ENCODE peak calls at places on chromosome X, in eight cellular contexts. C is lung; K is prostate gland; X is CD4-positive, CD25-positive, alpha-beta regulatory T cell; B is H9; Q is neural progenitor cell; O is right atrium auricular region; H is effector memory CD4-positive, alpha-beta T cell. I is an unnamed sample.

GRCh38 chrX:131058136-131058868 is at the start of gene ARHGAP36:
- DNase-seq in C (no peak), K (no peak), X (no peak), B (peak; percentile 33), Q (peak; percentile 56), O (no peak), H (no peak), I (no peak)

GRCh38 chrX:153633048-153633447 is 14.0 kb upstream of the DUSP9 start:
- DNase-seq in C (no peak), K (no peak), X (no peak), B (no peak), Q (no peak), O (no peak), H (no peak), I (no peak)

GRCh38 chrX:107894038-107894437 is 68.4 kb downstream of the MID2 start:
- DNase-seq in C (no peak), K (peak; percentile 14), X (peak; percentile 3), B (no peak), Q (peak; percentile 50), O (no peak), H (no peak), I (peak; percentile 35)

GRCh38 chrX:1389181-1389992 is 2.5 kb downstream of the SLC25A6 start:
- DNase-seq in C (no peak), K (no peak), X (no peak), B (no peak), Q (no peak), O (peak; percentile 57), H (no peak), I (no peak)

GRCh38 chrX:114774691-114775090 is 190.8 kb downstream of the HTR2C start:
- DNase-seq in C (no peak), K (no peak), X (no peak), B (peak; percentile 50), Q (peak; percentile 35), O (no peak), H (no peak), I (no peak)

GRCh38 chrX:38664285-38664684 is 102.9 kb downstream of the TSPAN7 start:
- DNase-seq in C (no peak), K (no peak), X (no peak), B (no peak), Q (peak; percentile 58), O (no peak), H (no peak), I (peak; percentile 28)

GRCh38 chrX:63514575-63514967 is 163.4 kb upstream of the SPIN4 start:
- DNase-seq in C (no peak), K (no peak), X (no peak), B (no peak), Q (no peak), O (no peak), H (no peak), I (no peak)

GRCh38 chrX:18574591-18574990 is 97.3 kb downstream of the RS1 start:
- DNase-seq in C (no peak), K (no peak), X (no peak), B (no peak), Q (no peak), O (no peak), H (no peak), I (no peak)

GRCh38 chrX:23344208-23344903 is 9.7 kb downstream of the PTCHD1 start:
- DNase-seq in C (no peak), K (no peak), X (no peak), B (peak; percentile 38), Q (no peak), O (no peak), H (no peak), I (no peak)

GRCh38 chrX:17442898-17443297 is 67.9 kb downstream of the NHS start:
- DNase-seq in C (no peak), K (no peak), X (no peak), B (no peak), Q (no peak), O (no peak), H (no peak), I (no peak)

GRCh38 chrX:115408736-115409390 is 119.3 kb downstream of the LUZP4 start:
- DNase-seq in C (no peak), K (no peak), X (no peak), B (no peak), Q (no peak), O (no peak), H (no peak), I (no peak)

GRCh38 chrX:26558719-26559386 is 342.9 kb downstream of the MAGEB5 start:
- DNase-seq in C (no peak), K (no peak), X (no peak), B (no peak), Q (no peak), O (no peak), H (no peak), I (no peak)
- H3K27me3 ChIP-seq in C (peaks cover 4% of the 10 kb centered on the region), K (no peaks in the 10 kb centered on the region), X (no peaks in the 10 kb centered on the region), B (no peaks in the 10 kb centered on the region), Q (no peaks in the 10 kb centered on the region), O (no peaks in the 10 kb centered on the region), H (no peaks in the 10 kb centered on the region), I (no peaks in the 10 kb centered on the region)

GRCh38 chrX:25014366-25014838 is 1.4 kb downstream of the ARX start:
- DNase-seq in C (no peak), K (no peak), X (no peak), B (no peak), Q (peak; percentile 34), O (no peak), H (no peak), I (no peak)

GRCh38 chrX:25012433-25012735 is 3.4 kb downstream of the ARX start:
- DNase-seq in C (no peak), K (no peak), X (no peak), B (peak; percentile 75), Q (peak; percentile 79), O (no peak), H (no peak), I (no peak)

GRCh38 chrX:25015486-25016360 is at the start of gene ARX:
- DNase-seq in C (no peak), K (no peak), X (no peak), B (peak; percentile 94), Q (peak; percentile 97), O (no peak), H (no peak), I (peak; percentile 54)

GRCh38 chrX:25012793-25013592 is 2.8 kb downstream of the ARX start:
- DNase-seq in C (no peak), K (no peak), X (no peak), B (peak; percentile 74), Q (peak; percentile 63), O (no peak), H (no peak), I (no peak)

GRCh38 chrX:25013593-25014365 is 2.0 kb downstream of the ARX start:
- DNase-seq in C (no peak), K (no peak), X (no peak), B (no peak), Q (peak; percentile 62), O (no peak), H (no peak), I (no peak)
- H3K27me3 ChIP-seq in C (peaks cover 26% of the 10 kb centered on the region), K (no peaks in the 10 kb centered on the region), X (peaks cover 4% of the 10 kb centered on the region), B (peaks cover 89% of the 10 kb centered on the region), Q (peaks cover 99% of the 10 kb centered on the region), O (peaks cover 19% of the 10 kb centered on the region), H (peaks cover 22% of the 10 kb centered on the region), I (peaks cover 90% of the 10 kb centered on the region)

GRCh38 chrX:83510466-83511181 is 2.5 kb downstream of the POU3F4 start:
- DNase-seq in C (no peak), K (no peak), X (no peak), B (peak; percentile 37), Q (peak; percentile 50), O (no peak), H (no peak), I (no peak)
- H3K27me3 ChIP-seq in C (no peaks in the 10 kb centered on the region), K (no peaks in the 10 kb centered on the region), X (no peaks in the 10 kb centered on the region), B (peaks cover 5% of the 10 kb centered on the region), Q (peaks cover 66% of the 10 kb centered on the region), O (no peaks in the 10 kb centered on the region), H (no peaks in the 10 kb centered on the region), I (peaks cover 31% of the 10 kb centered on the region)

GRCh38 chrX:134184936-134185335 is 52.0 kb upstream of the CCDC160 start:
- DNase-seq in C (no peak), K (no peak), X (no peak), B (no peak), Q (no peak), O (no peak), H (no peak), I (no peak)
- H3K27me3 ChIP-seq in C (peaks cover 4% of the 10 kb centered on the region), K (no peaks in the 10 kb centered on the region), X (no peaks in the 10 kb centered on the region), B (no peaks in the 10 kb centered on the region), Q (no peaks in the 10 kb centered on the region), O (no peaks in the 10 kb centered on the region), H (no peaks in the 10 kb centered on the region), I (no peaks in the 10 kb centered on the region)

DNA sequence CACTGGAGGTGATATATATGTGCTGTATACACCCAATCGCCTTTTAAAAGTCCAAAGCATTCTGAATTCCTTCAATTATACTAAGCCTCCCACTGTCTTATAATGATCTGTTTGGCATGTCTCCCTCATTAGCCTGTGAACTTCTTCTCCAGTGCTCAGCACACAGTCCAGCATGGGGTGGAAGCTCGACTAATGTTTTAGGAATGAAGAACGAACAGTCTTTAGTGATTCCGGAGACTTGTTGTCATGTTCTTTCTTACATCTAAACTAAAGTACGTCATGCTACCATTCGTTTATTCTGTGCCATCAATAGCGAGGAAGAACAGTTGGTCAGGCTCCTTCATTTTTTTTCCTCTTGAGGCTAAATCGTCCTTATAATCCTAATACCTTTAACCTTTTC is 45.2 kb downstream of the RTL9 start:
- DNase-seq in C (no peak), K (no peak), X (no peak), B (no peak), Q (no peak), O (no peak), H (no peak), I (no peak)
- H3K27me3 ChIP-seq in C (no peaks in the 10 kb centered on the region), K (no peaks in the 10 kb centered on the region), X (no peaks in the 10 kb centered on the region), B (no peaks in the 10 kb centered on the region), Q (no peaks in the 10 kb centered on the region), O (no peaks in the 10 kb centered on the region), H (no peaks in the 10 kb centered on the region), I (no peaks in the 10 kb centered on the region)

GRCh38 chrX:12013220-12013619 is 125.1 kb upstream of the FRMPD4 start:
- DNase-seq in C (no peak), K (no peak), X (no peak), B (no peak), Q (no peak), O (no peak), H (no peak), I (no peak)
- H3K27me3 ChIP-seq in C (no peaks in the 10 kb centered on the region), K (no peaks in the 10 kb centered on the region), X (no peaks in the 10 kb centered on the region), B (no peaks in the 10 kb centered on the region), Q (no peaks in the 10 kb centered on the region), O (no peaks in the 10 kb centered on the region), H (no peaks in the 10 kb centered on the region), I (no peaks in the 10 kb centered on the region)

GRCh38 chrX:155052738-155053498 is 18.0 kb downstream of the CMC4 start:
- DNase-seq in C (no peak), K (no peak), X (no peak), B (no peak), Q (no peak), O (no peak), H (no peak), I (no peak)
- H3K27me3 ChIP-seq in C (no peaks in the 10 kb centered on the region), K (no peaks in the 10 kb centered on the region), X (no peaks in the 10 kb centered on the region), B (no peaks in the 10 kb centered on the region), Q (no peaks in the 10 kb centered on the region), O (no peaks in the 10 kb centered on the region), H (no peaks in the 10 kb centered on the region), I (no peaks in the 10 kb centered on the region)